ENCODE peak calls at places on chromosomes 13 and 19, in nine cellular contexts. One of them, this sample, is unnamed.

GRCh38 chr19:703651-704446 is 4.9 kb upstream of the PALM start:
- DNase-seq in activated CD4-positive, alpha-beta T cell treated with anti-CD3 and anti-CD28 coated beads, Interleukin-2, amount 50 U/mL, for 48 hours: peak
- DNase-seq in HL-60: peak
- DNase-seq in memory B cell: peak
- DNase-seq in NAMALWA: peak
- DNase-seq in amniotic epithelial cell: peak
- DNase-seq in tibial artery: peak
- DNase-seq in MV-4-11: peak
- DNase-seq in fibroblast of lung: no peak
- DNase-seq in this sample: peak

GRCh38 chr19:58451358-58452101 is at the start of gene ZNF324B:
- DNase-seq in memory B cell: peak
- DNase-seq in HL-60: peak
- DNase-seq in NAMALWA: peak
- DNase-seq in fibroblast of lung: peak
- DNase-seq in tibial artery: peak
- DNase-seq in activated CD4-positive, alpha-beta T cell treated with anti-CD3 and anti-CD28 coated beads, Interleukin-2, amount 50 U/mL, for 48 hours: peak
- DNase-seq in MV-4-11: peak
- DNase-seq in amniotic epithelial cell: peak
- DNase-seq in this sample: peak

GRCh38 chr13:45510671-45511070 is 45.9 kb downstream of the COG3 start:
- DNase-seq in MV-4-11: no peak
- DNase-seq in HL-60: no peak
- DNase-seq in fibroblast of lung: no peak
- DNase-seq in memory B cell: no peak
- DNase-seq in tibial artery: no peak
- DNase-seq in activated CD4-positive, alpha-beta T cell treated with anti-CD3 and anti-CD28 coated beads, Interleukin-2, amount 50 U/mL, for 48 hours: no peak
- DNase-seq in NAMALWA: no peak
- DNase-seq in amniotic epithelial cell: no peak
- DNase-seq in this sample: no peak

GRCh38 chr13:95784161-95784880 is 107.4 kb downstream of the DNAJC3 start:
- DNase-seq in fibroblast of lung: peak
- DNase-seq in tibial artery: no peak
- DNase-seq in amniotic epithelial cell: peak
- DNase-seq in NAMALWA: no peak
- DNase-seq in activated CD4-positive, alpha-beta T cell treated with anti-CD3 and anti-CD28 coated beads, Interleukin-2, amount 50 U/mL, for 48 hours: no peak
- DNase-seq in memory B cell: no peak
- DNase-seq in MV-4-11: no peak
- DNase-seq in HL-60: no peak
- DNase-seq in this sample: no peak

GRCh38 chr19:42469311-42470239 is 26.8 kb upstream of the CXCL17 start:
- DNase-seq in MV-4-11: peak
- DNase-seq in activated CD4-positive, alpha-beta T cell treated with anti-CD3 and anti-CD28 coated beads, Interleukin-2, amount 50 U/mL, for 48 hours: no peak
- DNase-seq in NAMALWA: peak
- DNase-seq in tibial artery: no peak
- DNase-seq in amniotic epithelial cell: peak
- DNase-seq in memory B cell: no peak
- DNase-seq in fibroblast of lung: peak
- DNase-seq in HL-60: peak
- DNase-seq in this sample: no peak

GRCh38 chr19:45762870-45763631 is 6.0 kb downstream of the SIX5 start:
- DNase-seq in memory B cell: no peak
- DNase-seq in fibroblast of lung: no peak
- DNase-seq in MV-4-11: no peak
- DNase-seq in activated CD4-positive, alpha-beta T cell treated with anti-CD3 and anti-CD28 coated beads, Interleukin-2, amount 50 U/mL, for 48 hours: no peak
- DNase-seq in tibial artery: no peak
- DNase-seq in amniotic epithelial cell: no peak
- DNase-seq in HL-60: no peak
- DNase-seq in NAMALWA: no peak
- DNase-seq in this sample: no peak

GRCh38 chr13:40452741-40453665 is 213.4 kb downstream of the FOXO1 start:
- DNase-seq in tibial artery: no peak
- DNase-seq in HL-60: no peak
- DNase-seq in amniotic epithelial cell: peak
- DNase-seq in memory B cell: no peak
- DNase-seq in fibroblast of lung: peak
- DNase-seq in activated CD4-positive, alpha-beta T cell treated with anti-CD3 and anti-CD28 coated beads, Interleukin-2, amount 50 U/mL, for 48 hours: no peak
- DNase-seq in MV-4-11: peak
- DNase-seq in NAMALWA: no peak
- DNase-seq in this sample: no peak

GRCh38 chr19:5693195-5694166 is 3.4 kb downstream of the RPL36 start:
- DNase-seq in MV-4-11: no peak
- DNase-seq in memory B cell: no peak
- DNase-seq in tibial artery: no peak
- DNase-seq in activated CD4-positive, alpha-beta T cell treated with anti-CD3 and anti-CD28 coated beads, Interleukin-2, amount 50 U/mL, for 48 hours: peak
- DNase-seq in NAMALWA: peak
- DNase-seq in fibroblast of lung: no peak
- DNase-seq in HL-60: no peak
- DNase-seq in amniotic epithelial cell: no peak
- DNase-seq in this sample: no peak

GRCh38 chr19:12126707-12127106 is 13.4 kb downstream of the ZNF20 start:
- DNase-seq in tibial artery: no peak
- DNase-seq in fibroblast of lung: no peak
- DNase-seq in NAMALWA: peak
- DNase-seq in amniotic epithelial cell: no peak
- DNase-seq in MV-4-11: no peak
- DNase-seq in HL-60: peak
- DNase-seq in memory B cell: no peak
- DNase-seq in activated CD4-positive, alpha-beta T cell treated with anti-CD3 and anti-CD28 coated beads, Interleukin-2, amount 50 U/mL, for 48 hours: peak
- DNase-seq in this sample: peak

This sample was measured in mucosa of descending colon.